ENCODE peak calls at places on chromosomes 16 and 17, in seven cellular contexts. S, N, Q, I, U, H and Z are unnamed samples.
A peak's percentile ranks its signal among the peaks of the same experiment; 100 is the strongest.

GRCh38 chr16:83727018-83727417 is 80.8 kb upstream of the HSBP1 start:
- DNase-seq in S (no peak), N (peak; percentile 18), Q (no peak), I (no peak), U (no peak), H (no peak), Z (no peak)

GRCh38 chr16:17379121-17379571 is 91.6 kb downstream of the XYLT1 start:
- DNase-seq in S (no peak), N (no peak), Q (no peak), I (peak; percentile 88), U (no peak), H (no peak), Z (no peak)

GRCh38 chr17:17191346-17191792 is 14.8 kb downstream of the PLD6 start:
- DNase-seq in S (no peak), N (peak; percentile 60), Q (no peak), I (peak; percentile 44), U (no peak), H (no peak), Z (no peak)

GRCh38 chr17:34378664-34379101 is 15.7 kb upstream of the CCL1 start:
- DNase-seq in S (no peak), N (no peak), Q (no peak), I (no peak), U (peak; percentile 90), H (no peak), Z (no peak)

GRCh38 chr17:57900991-57901743 is 51.3 kb upstream of the MRPS23 start:
- DNase-seq in S (no peak), N (no peak), Q (no peak), I (no peak), U (no peak), H (peak; percentile 71), Z (no peak)

GRCh38 chr16:13839577-13839976 is 80.4 kb upstream of the ERCC4 start:
- DNase-seq in S (no peak), N (no peak), Q (no peak), I (no peak), U (no peak), H (no peak), Z (no peak)

GRCh38 chr17:55825213-55825612 is 74.4 kb downstream of the PCTP start:
- DNase-seq in S (no peak), N (no peak), Q (peak; percentile 13), I (no peak), U (peak; percentile 14), H (no peak), Z (no peak)

GRCh38 chr17:62064791-62065563 is at the start of gene MED13:
- DNase-seq in S (peak; percentile 58), N (no peak), Q (peak; percentile 69), I (peak; percentile 46), U (peak; percentile 44), H (peak; percentile 86), Z (peak; percentile 61)

GRCh38 chr16:28193530-28194423 is 18.0 kb downstream of the XPO6 start:
- DNase-seq in S (no peak), N (peak; percentile 90), Q (no peak), I (no peak), U (no peak), H (no peak), Z (peak; percentile 3)

GRCh38 chr16:28196331-28196987 is 15.3 kb downstream of the XPO6 start:
- DNase-seq in S (no peak), N (no peak), Q (no peak), I (no peak), U (no peak), H (no peak), Z (no peak)

GRCh38 chr16:28192811-28193529 is 18.8 kb downstream of the XPO6 start:
- DNase-seq in S (peak; percentile 83), N (no peak), Q (no peak), I (no peak), U (no peak), H (no peak), Z (peak; percentile 62)

GRCh38 chr16:28191364-28191985 is 20.3 kb downstream of the XPO6 start:
- DNase-seq in S (no peak), N (no peak), Q (no peak), I (no peak), U (no peak), H (no peak), Z (no peak)

DNA sequence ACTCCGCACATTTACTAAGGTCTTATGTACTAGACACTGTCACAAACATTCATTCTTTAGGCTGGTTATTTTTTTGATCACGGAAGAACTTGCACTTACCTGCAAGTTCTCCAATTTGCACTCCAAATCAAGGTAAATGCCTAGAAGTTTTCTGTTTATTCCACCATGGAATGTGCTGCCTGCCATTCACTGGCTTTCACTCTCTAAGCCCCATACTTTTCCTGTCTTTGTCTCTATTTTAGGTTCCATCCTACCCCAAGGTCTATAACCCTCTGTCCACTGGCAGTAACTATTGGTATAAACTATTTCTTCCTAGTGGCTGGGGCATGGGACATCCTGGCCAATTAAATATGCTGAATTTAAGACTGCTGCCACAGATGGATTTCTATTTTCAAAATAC is 15.9 kb downstream of the XPO6 start:
- DNase-seq in S (no peak), N (no peak), Q (no peak), I (no peak), U (no peak), H (no peak), Z (no peak)
- H3K27ac ChIP-seq in S (no peak overlapping the region), N (no peak overlapping the region), Q (no peak overlapping the region), I (no peak overlapping the region), U (no peak overlapping the region), H (no peak overlapping the region), Z (peak overlapping the region; percentile 20)

GRCh38 chr17:39143552-39144093 is 7.8 kb downstream of the PLXDC1 start:
- DNase-seq in S (no peak), N (no peak), Q (no peak), I (peak; percentile 69), U (no peak), H (no peak), Z (no peak)

GRCh38 chr17:39147221-39148185 is 3.9 kb downstream of the PLXDC1 start:
- DNase-seq in S (no peak), N (no peak), Q (no peak), I (no peak), U (no peak), H (no peak), Z (no peak)

GRCh38 chr17:39146273-39146672 is 5.2 kb downstream of the PLXDC1 start:
- DNase-seq in S (no peak), N (no peak), Q (no peak), I (no peak), U (no peak), H (no peak), Z (no peak)

GRCh38 chr17:39144414-39144813 is 7.0 kb downstream of the PLXDC1 start:
- DNase-seq in S (no peak), N (peak; percentile 84), Q (no peak), I (peak; percentile 92), U (no peak), H (peak; percentile 84), Z (no peak)

GRCh38 chr17:39145143-39145542 is 6.3 kb downstream of the PLXDC1 start:
- DNase-seq in S (no peak), N (no peak), Q (no peak), I (no peak), U (no peak), H (no peak), Z (no peak)
- H3K27ac ChIP-seq in S (no peak overlapping the region), N (no peak overlapping the region), Q (no peak overlapping the region), I (peak overlapping the region; percentile 80), U (no peak overlapping the region), H (peak overlapping the region; percentile 53), Z (no peak overlapping the region)

GRCh38 chr16:90016339-90016950 is 2.8 kb downstream of the DBNDD1 start:
- DNase-seq in S (no peak), N (no peak), Q (no peak), I (no peak), U (no peak), H (no peak), Z (no peak)

GRCh38 chr16:90019201-90019542 is at the start of gene DBNDD1:
- DNase-seq in S (no peak), N (no peak), Q (no peak), I (no peak), U (no peak), H (no peak), Z (no peak)

GRCh38 chr16:90019543-90020259 is 445 bp upstream of the DBNDD1 start:
- DNase-seq in S (peak; percentile 34), N (peak; percentile 53), Q (peak; percentile 58), I (no peak), U (peak; percentile 29), H (peak; percentile 63), Z (no peak)

GRCh38 chr16:90020260-90020837 is 1.1 kb upstream of the DBNDD1 start:
- DNase-seq in S (no peak), N (no peak), Q (no peak), I (no peak), U (no peak), H (no peak), Z (no peak)

GRCh38 chr16:90018297-90019200 is 707 bp downstream of the DBNDD1 start:
- DNase-seq in S (no peak), N (no peak), Q (no peak), I (no peak), U (no peak), H (peak; percentile 43), Z (no peak)
- H3K27ac ChIP-seq in S (no peak overlapping the region), N (no peak overlapping the region), Q (peak overlapping the region; percentile 98), I (no peak overlapping the region), U (no peak overlapping the region), H (peak overlapping the region; percentile 81), Z (no peak overlapping the region)

GRCh38 chr16:29814592-29814991 is 1.4 kb upstream of the PAGR1 start:
- DNase-seq in S (no peak), N (no peak), Q (no peak), I (no peak), U (no peak), H (no peak), Z (no peak)

GRCh38 chr16:29812754-29813643 is 1.0 kb downstream of the PRRT2 start:
- DNase-seq in S (no peak), N (no peak), Q (no peak), I (no peak), U (no peak), H (no peak), Z (no peak)

GRCh38 chr16:29815032-29815721 is 775 bp upstream of the PAGR1 start:
- DNase-seq in S (no peak), N (no peak), Q (no peak), I (peak; percentile 50), U (no peak), H (peak; percentile 47), Z (no peak)

GRCh38 chr16:29811896-29812665 is at the start of gene PRRT2:
- DNase-seq in S (peak; percentile 22), N (no peak), Q (no peak), I (peak; percentile 80), U (peak; percentile 18), H (peak; percentile 44), Z (peak; percentile 51)

DNA sequence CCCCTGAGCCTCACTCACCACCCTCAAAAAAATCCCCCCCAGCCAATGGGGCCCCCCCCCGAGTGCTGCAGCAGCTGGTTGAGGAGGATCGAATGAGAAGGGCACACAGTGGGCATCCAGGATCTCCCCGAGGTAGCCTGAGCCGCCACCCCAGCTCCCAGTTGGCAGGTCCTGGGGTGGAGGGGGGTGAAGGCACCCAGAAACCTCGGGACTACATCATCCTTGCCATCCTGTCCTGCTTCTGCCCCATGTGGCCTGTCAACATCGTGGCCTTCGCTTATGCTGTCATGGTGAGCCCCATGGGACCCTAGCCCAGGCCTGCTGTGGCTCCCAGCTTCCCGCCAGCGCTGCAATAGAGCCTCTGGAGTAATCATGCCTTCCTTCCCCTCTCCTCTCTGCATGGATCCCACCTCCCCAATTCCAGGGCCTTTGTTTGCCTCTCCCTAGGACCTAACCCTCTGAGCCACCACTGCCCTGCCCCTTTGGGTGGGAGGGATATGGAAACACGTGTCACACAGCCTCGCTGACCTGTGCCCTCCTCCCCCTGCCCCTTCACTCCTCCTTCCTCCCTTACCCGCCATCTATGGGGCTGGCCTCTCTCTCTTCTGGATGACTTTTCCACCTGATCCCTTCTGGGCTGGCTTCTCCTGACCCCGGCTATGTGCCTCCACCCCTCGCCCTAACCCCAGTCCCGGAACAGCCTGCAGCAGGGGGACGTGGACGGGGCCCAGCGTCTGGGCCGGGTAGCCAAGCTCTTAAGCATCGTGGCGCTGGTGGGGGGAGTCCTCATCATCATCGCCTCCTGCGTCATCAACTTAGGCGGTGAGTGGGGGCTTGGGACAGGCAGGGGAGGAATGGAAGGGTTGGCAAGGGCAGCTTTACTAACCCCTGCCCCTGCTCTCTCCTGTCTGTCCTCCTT is 1.9 kb downstream of the PRRT2 start:
- DNase-seq in S (no peak), N (no peak), Q (no peak), I (peak; percentile 34), U (no peak), H (no peak), Z (no peak)
- H3K27ac ChIP-seq in S (no peak overlapping the region), N (peak overlapping the region; percentile 11), Q (no peak overlapping the region), I (peak overlapping the region; percentile 96), U (no peak overlapping the region), H (no peak overlapping the region), Z (peak overlapping the region; percentile 84)